ENCODE peak calls at places on chromosome 3, in four cellular contexts. One of them, this sample, is unnamed.

GRCh38 chr3:16916840-16917239 is 32.1 kb downstream of the PLCL2 start:
- DNase-seq in ELR: no peak
- DNase-seq in tibial artery: no peak
- DNase-seq in stomach: no peak
- DNase-seq in this sample: no peak

GRCh38 chr3:128236667-128237066 is 83.4 kb downstream of the EEFSEC start:
- DNase-seq in ELR: no peak
- DNase-seq in tibial artery: no peak
- DNase-seq in stomach: no peak
- DNase-seq in this sample: no peak

GRCh38 chr3:59192473-59192872 is 142.6 kb upstream of the CFAP20DC start:
- DNase-seq in ELR: peak; percentile 25
- DNase-seq in tibial artery: no peak
- DNase-seq in stomach: no peak
- DNase-seq in this sample: no peak

GRCh38 chr3:128517648-128518047 is 24.6 kb upstream of the GATA2 start:
- DNase-seq in ELR: no peak
- DNase-seq in tibial artery: no peak
- DNase-seq in stomach: no peak
- DNase-seq in this sample: no peak

GRCh38 chr3:191131305-191131704 is 67.7 kb upstream of the OSTN start:
- DNase-seq in ELR: no peak
- DNase-seq in tibial artery: no peak
- DNase-seq in stomach: no peak
- DNase-seq in this sample: no peak

GRCh38 chr3:4897765-4898453 is 81.3 kb upstream of the BHLHE40 start:
- DNase-seq in ELR: no peak
- DNase-seq in tibial artery: peak; percentile 29
- DNase-seq in stomach: no peak
- DNase-seq in this sample: no peak

GRCh38 chr3:99845335-99845734 is 27.7 kb downstream of the CMSS1 start:
- DNase-seq in ELR: no peak
- DNase-seq in tibial artery: no peak
- DNase-seq in stomach: no peak
- DNase-seq in this sample: no peak

GRCh38 chr3:100106094-100106493 is 8.2 kb downstream of the FILIP1L start:
- DNase-seq in ELR: no peak
- DNase-seq in tibial artery: no peak
- DNase-seq in stomach: no peak
- DNase-seq in this sample: no peak

GRCh38 chr3:68878322-68878721 is 54.0 kb downstream of the TAFA4 start:
- DNase-seq in ELR: peak; percentile 39
- DNase-seq in tibial artery: no peak
- DNase-seq in stomach: no peak
- DNase-seq in this sample: no peak

GRCh38 chr3:95752199-95752598 is 1062.2 kb upstream of the EPHA6 start:
- DNase-seq in ELR: no peak
- DNase-seq in tibial artery: no peak
- DNase-seq in stomach: no peak
- DNase-seq in this sample: no peak

GRCh38 chr3:13461169-13462124 is 18.7 kb upstream of the HDAC11 start:
- DNase-seq in ELR: peak; percentile 83
- DNase-seq in tibial artery: no peak
- DNase-seq in stomach: peak; percentile 37
- DNase-seq in this sample: no peak

GRCh38 chr3:44648564-44649229 is at the start of gene ZNF35:
- DNase-seq in ELR: peak; percentile 94
- DNase-seq in tibial artery: peak; percentile 64
- DNase-seq in stomach: peak; percentile 75
- DNase-seq in this sample: peak; percentile 69

GRCh38 chr3:67450153-67450552 is 204.3 kb downstream of the SUCLG2 start:
- DNase-seq in ELR: no peak
- DNase-seq in tibial artery: no peak
- DNase-seq in stomach: peak; percentile 38
- DNase-seq in this sample: no peak

This sample was measured in prostate gland.